ENCODE peak calls at places on chromosomes 6 and 20, in five cellular contexts. H is CD4-positive, alpha-beta T cell; K is OCI-LY7; O is HFFc6; I is PC-3. Z is an unnamed sample.

GRCh38 chr6:105804436-105804835 is 281.7 kb upstream of the PRDM1 start:
- DNase-seq in K (no peak), H (no peak), I (peak; percentile 78), O (peak; percentile 86), Z (no peak)

GRCh38 chr6:62283828-62284411 is 2.1 kb downstream of the KHDRBS2 start:
- DNase-seq in I (peak; percentile 57), H (no peak), O (peak; percentile 28), K (peak; percentile 55), Z (peak; percentile 9)

GRCh38 chr6:155528982-155529453 is 73.4 kb upstream of the NOX3 start:
- DNase-seq in H (no peak), I (peak; percentile 67), O (peak; percentile 94), K (peak; percentile 45), Z (peak; percentile 9)

GRCh38 chr6:78844899-78845298 is 22.5 kb upstream of the IRAK1BP1 start:
- DNase-seq in K (no peak), O (no peak), I (no peak), H (no peak), Z (no peak)

GRCh38 chr6:168326294-168327261 is 7.0 kb upstream of the DACT2 start:
- DNase-seq in K (no peak), H (no peak), O (no peak), I (peak; percentile 4), Z (no peak)

GRCh38 chr20:42430525-42431046 is 759.1 kb downstream of the PTPRT start:
- DNase-seq in K (no peak), I (no peak), O (no peak), H (no peak), Z (no peak)

GRCh38 chr6:6712258-6712978 is 123.9 kb downstream of the LY86 start:
- DNase-seq in H (no peak), K (no peak), I (peak; percentile 94), O (no peak), Z (no peak)

GRCh38 chr20:64151634-64152530 is 12.4 kb upstream of the MYT1 start:
- DNase-seq in I (peak; percentile 92), K (no peak), H (no peak), O (no peak), Z (no peak)

GRCh38 chr20:62506087-62506486 is 30.3 kb upstream of the GATA5 start:
- DNase-seq in H (no peak), K (no peak), I (no peak), O (no peak), Z (no peak)

GRCh38 chr20:40966103-40966502 is 62.5 kb upstream of the TOP1 start:
- DNase-seq in O (no peak), H (no peak), K (peak; percentile 95), I (peak; percentile 28), Z (peak; percentile 17)

GRCh38 chr6:42155293-42155692 is 12.9 kb upstream of the C6orf132 start:
- DNase-seq in O (no peak), I (no peak), K (no peak), H (no peak), Z (no peak)

GRCh38 chr6:20712011-20712410 is 177.8 kb downstream of the CDKAL1 start:
- DNase-seq in I (peak; percentile 22), K (no peak), O (no peak), H (no peak), Z (no peak)

GRCh38 chr6:142732790-142733189 is 212.2 kb downstream of the HIVEP2 start:
- DNase-seq in H (no peak), O (no peak), I (no peak), K (no peak), Z (no peak)

GRCh38 chr20:56187791-56188190 is 60.7 kb upstream of the MC3R start:
- DNase-seq in H (no peak), O (no peak), I (peak; percentile 59), K (no peak), Z (no peak)
- TF ChIP-seq CTCF in H (no peak), O (no peak), I (peak; percentile 67), K (no peak), Z (no peak)

GRCh38 chr20:53960586-53961386 is 109.6 kb downstream of the BCAS1 start:
- DNase-seq in O (no peak), I (no peak), K (no peak), H (no peak), Z (no peak)
- TF ChIP-seq CTCF in O (no peak), I (no peak), K (no peak), H (no peak), Z (no peak)

GRCh38 chr20:52422574-52423463 is 231.2 kb upstream of the ZFP64 start:
- DNase-seq in K (no peak), O (no peak), I (no peak), H (no peak), Z (no peak)

GRCh38 chr20:52420805-52421204 is 229.2 kb upstream of the ZFP64 start:
- DNase-seq in O (no peak), H (no peak), K (no peak), I (no peak), Z (no peak)

GRCh38 chr20:52419205-52419604 is 227.6 kb upstream of the ZFP64 start:
- DNase-seq in K (no peak), O (no peak), I (no peak), H (no peak), Z (no peak)

GRCh38 chr20:52411611-52412010 is 220.0 kb upstream of the ZFP64 start:
- DNase-seq in I (no peak), O (no peak), K (no peak), H (no peak), Z (no peak)

DNA sequence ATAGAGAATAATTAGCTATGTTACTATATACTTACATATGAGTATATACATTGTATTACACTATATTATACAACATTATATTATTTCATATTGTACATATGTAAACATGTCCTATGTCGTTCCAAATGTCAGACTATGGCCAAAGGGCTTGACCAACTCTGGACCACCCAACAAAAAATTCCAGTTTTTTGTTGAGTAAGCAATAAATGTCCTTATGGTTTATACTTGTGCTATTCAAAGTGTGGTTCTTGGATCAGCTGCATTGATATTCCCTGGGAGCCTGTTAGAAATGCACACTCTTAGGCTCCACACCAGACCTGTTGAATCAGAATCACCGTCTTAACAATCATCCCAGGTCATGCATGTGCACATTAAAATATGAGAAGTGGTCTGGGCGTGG is 225.4 kb upstream of the ZFP64 start:
- DNase-seq in K (no peak), I (no peak), H (no peak), O (no peak), Z (no peak)
- TF ChIP-seq CTCF in K (no peak), I (no peak), H (no peak), O (no peak), Z (no peak)

GRCh38 chr6:50608421-50608820 is 104.9 kb upstream of the TFAP2D start:
- DNase-seq in I (peak; percentile 12), O (no peak), H (no peak), K (no peak), Z (no peak)

GRCh38 chr6:50610562-50610961 is 102.8 kb upstream of the TFAP2D start:
- DNase-seq in O (no peak), K (no peak), H (no peak), I (peak; percentile 48), Z (no peak)
- TF ChIP-seq CTCF in O (peak; percentile 52), K (peak; percentile 58), H (no peak), I (peak; percentile 58), Z (peak; percentile 18)

GRCh38 chr20:25247100-25247665 is 702 bp upstream of the PYGB start:
- DNase-seq in I (peak; percentile 70), K (peak; percentile 6), O (peak; percentile 50), H (no peak), Z (no peak)
- TF ChIP-seq CTCF in I (peak; percentile 77), K (peak; percentile 54), O (peak; percentile 72), H (no peak), Z (peak; percentile 23)

GRCh38 chr20:38924718-38925117 is 1.5 kb upstream of the FAM83D start:
- DNase-seq in H (no peak), K (no peak), O (no peak), I (no peak), Z (no peak)
- TF ChIP-seq CTCF in H (no peak), K (no peak), O (no peak), I (no peak), Z (no peak)

DNA sequence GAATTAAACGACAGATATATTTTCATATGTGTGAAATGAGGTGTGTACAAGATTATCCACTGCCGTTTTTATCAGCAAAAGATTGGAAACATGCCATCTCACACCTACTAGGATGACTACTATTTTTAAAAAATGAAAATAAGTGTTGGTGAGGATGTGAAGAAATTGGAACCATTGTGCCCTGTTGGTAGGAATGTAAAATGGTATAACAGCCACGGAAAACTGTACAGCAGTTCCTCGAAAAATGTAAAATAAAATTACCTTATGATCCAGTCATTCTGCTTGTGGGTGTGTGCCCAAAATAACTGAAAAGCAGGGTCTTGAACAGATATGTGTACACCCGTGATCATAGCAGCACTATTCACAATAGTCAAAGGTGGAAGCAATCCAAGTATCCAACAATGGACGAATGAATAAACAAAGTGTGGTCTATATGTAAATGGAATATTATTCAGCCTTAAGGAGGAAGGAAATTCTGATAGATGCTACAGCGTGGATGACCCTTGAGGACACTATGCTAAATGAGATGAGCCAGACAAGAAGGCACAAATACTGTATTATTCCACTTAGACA is 27.0 kb upstream of the CCN5 start:
- DNase-seq in I (no peak), H (no peak), K (no peak), O (no peak), Z (no peak)
- TF ChIP-seq CTCF in I (peak; percentile 10), H (no peak), K (no peak), O (peak; percentile 63), Z (no peak)